ENCODE peak calls at places on chromosomes 16 and 17, in four cellular contexts. H is mesothelial cell of epicardium, C is Peyer's patch, D is cardiac muscle cell. M is an unnamed sample.

GRCh38 chr16:1445518-1446197 is 1.3 kb upstream of the CCDC154 start:
- DNase-seq in H (no peak), C (no peak), D (no peak), M (no peak)

GRCh38 chr16:56896244-56896643 is 31.2 kb downstream of the SLC12A3 start:
- DNase-seq in D (no peak), H (no peak), C (no peak), M (no peak)

GRCh38 chr17:28500712-28501379 is 5.3 kb upstream of the FOXN1 start:
- DNase-seq in H (no peak), C (no peak), D (no peak), M (no peak)

GRCh38 chr16:13436641-13437423 is 483.1 kb upstream of the ERCC4 start:
- DNase-seq in C (no peak), H (no peak), D (no peak), M (no peak)

GRCh38 chr16:30948956-30949654 is at the start of gene ORAI3:
- DNase-seq in H (no peak), C (peak), D (peak), M (peak)

GRCh38 chr17:67624886-67625656 is 92.7 kb upstream of the NOL11 start:
- DNase-seq in D (no peak), H (no peak), C (no peak), M (no peak)

GRCh38 chr16:13110124-13110796 is 208.9 kb downstream of the SHISA9 start:
- DNase-seq in H (no peak), C (no peak), D (no peak), M (peak)

GRCh38 chr16:85479972-85480726 is 133.0 kb upstream of the GSE1 start:
- DNase-seq in C (peak), H (no peak), D (peak), M (peak)

GRCh38 chr16:88078111-88078775 is 127.0 kb downstream of the BANP start:
- DNase-seq in H (no peak), D (peak), C (peak), M (no peak)

GRCh38 chr17:65181237-65182061 is 44.3 kb downstream of the RGS9 start:
- DNase-seq in C (no peak), H (no peak), D (no peak), M (no peak)

GRCh38 chr17:36837616-36838272 is 99.5 kb upstream of the LHX1 start:
- DNase-seq in D (no peak), H (no peak), C (no peak), M (no peak)

GRCh38 chr17:39872700-39873099 is 4.7 kb downstream of the ZPBP2 start:
- DNase-seq in C (no peak), D (no peak), H (no peak), M (no peak)

GRCh38 chr17:18163528-18163927 is 20.1 kb upstream of the ALKBH5 start:
- DNase-seq in D (no peak), C (no peak), H (no peak), M (no peak)

GRCh38 chr17:63698886-63699637 is 863 bp downstream of the LIMD2 start:
- DNase-seq in C (peak), H (no peak), D (no peak), M (peak)

GRCh38 chr17:36593651-36594316 is 2.1 kb downstream of the DHRS11 start:
- DNase-seq in D (no peak), H (no peak), C (peak), M (no peak)

GRCh38 chr16:85878875-85879274 is 20.1 kb upstream of the IRF8 start:
- DNase-seq in D (no peak), H (no peak), C (no peak), M (no peak)

GRCh38 chr16:72561-73537 is at the start of gene RHBDF1:
- DNase-seq in D (peak), C (peak), H (peak), M (peak)

GRCh38 chr16:10744370-10745030 is 858 bp downstream of the NUBP1 start:
- DNase-seq in D (no peak), C (no peak), H (no peak), M (no peak)
- TF ChIP-seq CTCF in D (no peak), C (no peak), H (no peak), M (no peak)

DNA sequence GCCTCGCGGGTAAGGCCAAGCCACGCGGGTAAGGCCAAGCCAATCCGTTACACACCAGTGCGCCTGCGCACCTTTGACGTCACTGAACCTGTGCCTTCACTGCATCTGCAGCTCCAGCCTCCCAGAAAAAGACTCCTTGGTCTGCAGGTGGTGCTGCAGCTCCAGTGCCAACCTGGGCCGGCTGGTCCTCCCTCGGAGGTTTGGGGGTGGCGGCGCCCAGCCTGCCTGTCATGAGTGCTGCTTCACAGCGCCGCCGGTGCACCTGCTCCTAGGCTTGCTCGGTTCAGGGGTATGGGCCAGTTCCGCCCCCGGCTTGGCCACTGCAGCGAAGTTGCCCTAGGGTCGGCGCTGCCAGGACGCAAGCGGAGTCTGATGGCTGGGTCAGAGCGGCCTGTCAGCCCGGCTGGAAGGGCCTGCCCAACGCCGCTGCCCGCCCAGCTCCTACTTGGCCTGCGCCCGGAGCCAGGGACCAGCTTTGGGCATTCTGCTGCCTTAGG is 146.6 kb downstream of the USP22 start:
- DNase-seq in D (no peak), C (no peak), H (no peak), M (no peak)
- TF ChIP-seq CTCF in D (peak), C (no peak), H (no peak), M (no peak)

GRCh38 chr17:58156839-58157803 is 8.9 kb downstream of the OR4D1 start:
- DNase-seq in C (no peak), H (no peak), D (peak), M (peak)
- TF ChIP-seq CTCF in C (no peak), H (no peak), D (no peak), M (no peak)

GRCh38 chr17:75647061-75647460 is 13.8 kb downstream of the SMIM5 start:
- DNase-seq in C (no peak), H (no peak), D (no peak), M (no peak)

GRCh38 chr17:75645501-75645888 is 12.3 kb downstream of the SMIM5 start:
- DNase-seq in H (no peak), D (no peak), C (no peak), M (no peak)

GRCh38 chr17:75647921-75648320 is 14.7 kb downstream of the SMIM5 start:
- DNase-seq in H (no peak), C (no peak), D (no peak), M (no peak)

GRCh38 chr17:75646626-75646968 is 13.4 kb downstream of the SMIM5 start:
- DNase-seq in C (no peak), H (no peak), D (no peak), M (no peak)

DNA sequence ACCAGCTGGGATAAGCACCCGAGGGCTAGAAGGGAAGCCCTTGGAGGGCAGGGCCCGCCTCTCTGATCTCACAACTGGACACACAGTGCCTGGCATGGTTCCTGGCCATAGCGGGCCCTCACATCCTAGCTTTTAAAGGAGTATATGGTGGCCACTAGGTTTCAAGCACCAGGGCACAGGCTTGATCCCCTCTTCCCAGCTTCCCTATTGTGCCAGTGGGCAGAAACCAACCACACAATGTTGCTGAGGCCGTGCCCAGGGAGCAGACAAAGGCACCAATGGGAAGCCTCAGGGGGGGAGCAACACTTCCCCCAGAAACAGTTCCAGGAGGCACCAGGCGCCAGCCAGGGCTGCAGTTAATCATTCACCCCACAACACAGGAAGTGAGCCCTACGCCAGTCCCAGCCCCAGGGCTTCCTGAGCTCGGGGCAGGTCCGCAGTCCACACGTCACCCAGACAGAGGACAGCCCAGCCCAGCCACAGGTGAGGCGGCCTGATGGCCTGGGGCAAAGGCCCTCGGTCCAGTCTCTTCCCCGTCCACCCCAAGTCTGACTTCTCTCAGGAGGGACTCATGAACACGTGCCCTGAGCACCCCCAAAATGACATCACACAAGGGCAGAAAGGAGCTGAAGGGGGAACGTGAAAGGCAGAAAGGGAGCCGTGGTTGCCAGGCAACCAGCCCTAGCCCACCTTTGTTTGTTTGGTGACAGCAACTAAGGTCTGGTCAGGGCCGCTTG is 12.8 kb downstream of the SMIM5 start:
- DNase-seq in D (no peak), H (no peak), C (peak), M (no peak)
- TF ChIP-seq CTCF in D (no peak), H (no peak), C (no peak), M (no peak)

GRCh38 chr16:10923650-10924214 is 18.5 kb downstream of the DEXI start:
- DNase-seq in D (no peak), C (peak), H (no peak), M (no peak)
- TF ChIP-seq CTCF in D (no peak), C (no peak), H (no peak), M (no peak)

GRCh38 chr17:81539961-81540675 is 11.9 kb downstream of the FSCN2 start:
- DNase-seq in H (no peak), C (no peak), D (peak), M (no peak)
- TF ChIP-seq CTCF in H (no peak), C (no peak), D (no peak), M (no peak)

GRCh38 chr16:67327774-67328173 is 1.2 kb downstream of the LRRC36 start:
- DNase-seq in H (no peak), C (no peak), D (no peak), M (no peak)

GRCh38 chr16:67326115-67326471 is 448 bp downstream of the KCTD19 start:
- DNase-seq in C (no peak), H (no peak), D (no peak), M (no peak)

GRCh38 chr16:67329901-67330300 is 3.3 kb downstream of the LRRC36 start:
- DNase-seq in C (no peak), H (no peak), D (no peak), M (no peak)

DNA sequence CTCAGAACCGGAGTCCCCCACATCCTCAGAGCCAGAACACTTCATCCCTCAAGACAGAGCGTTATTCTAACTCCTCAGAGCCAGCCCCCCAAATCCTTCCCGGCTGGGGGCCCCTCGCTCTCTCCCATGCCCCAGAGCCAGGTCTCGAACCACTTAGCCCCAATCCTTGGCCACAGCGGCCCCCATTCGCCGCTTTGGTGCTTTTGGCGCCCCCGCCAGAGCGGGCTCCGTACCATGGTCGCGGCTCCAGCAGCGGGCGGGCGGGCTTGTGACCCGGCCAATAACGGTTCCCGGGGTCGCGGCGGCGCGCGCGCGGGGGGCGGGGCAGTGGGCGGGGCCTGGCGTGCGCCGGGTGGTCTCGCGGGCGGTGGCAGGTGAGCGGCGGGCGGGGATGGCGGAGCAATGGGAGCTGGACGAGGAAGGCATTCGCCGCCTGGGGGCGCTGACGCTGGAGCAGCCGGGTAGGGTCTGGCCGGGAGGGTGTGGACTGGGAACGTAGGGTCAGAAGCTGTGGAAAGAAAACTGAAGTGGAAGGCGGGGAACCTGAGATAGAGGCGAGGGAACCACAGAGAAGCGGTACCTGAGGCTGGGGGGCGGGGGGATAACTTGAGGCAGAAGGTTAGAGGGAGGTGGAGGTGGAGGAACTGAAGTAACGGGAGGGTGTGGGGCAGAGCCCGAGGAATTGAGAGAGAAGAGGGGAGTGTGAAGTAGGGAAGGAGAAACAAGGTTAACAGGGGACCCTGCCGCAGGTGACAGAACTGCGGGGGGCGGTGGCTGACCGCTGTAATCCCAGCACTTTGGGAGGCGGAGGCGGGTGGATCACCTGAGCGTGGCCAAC is at the start of the genes KCTD19 and LRRC36:
- DNase-seq in H (peak), D (peak), C (peak), M (peak)
- TF ChIP-seq CTCF in H (no peak), D (peak), C (peak), M (peak)

GRCh38 chr17:74119960-74120359 is 83.5 kb upstream of the RPL38 start:
- DNase-seq in C (no peak), D (no peak), H (no peak), M (no peak)

GRCh38 chr17:74117999-74118421 is 85.5 kb upstream of the RPL38 start:
- DNase-seq in C (no peak), D (peak), H (no peak), M (no peak)

GRCh38 chr17:74117087-74117486 is 86.4 kb upstream of the RPL38 start:
- DNase-seq in H (no peak), D (no peak), C (no peak), M (no peak)

GRCh38 chr17:74118504-74118903 is 85.0 kb upstream of the RPL38 start:
- DNase-seq in H (no peak), D (peak), C (no peak), M (peak)

GRCh38 chr17:74119049-74119580 is 84.4 kb upstream of the RPL38 start:
- DNase-seq in C (no peak), D (no peak), H (no peak), M (no peak)
- TF ChIP-seq CTCF in C (no peak), D (no peak), H (no peak), M (no peak)

M was measured in neural crest cell.